ENCODE peak calls at places on chromosomes 5 and 9, in four cellular contexts. K is sigmoid colon, N is nephron progenitor cell, V is coronary artery. B is an unnamed sample.

GRCh38 chr5:95803271-95804148 is 19.0 kb downstream of the GLRX start:
- DNase-seq in K (no peak), N (no peak), V (no peak), B (no peak)

GRCh38 chr5:160473736-160474483 is 52.3 kb downstream of the PTTG1 start:
- DNase-seq in V (no peak), K (no peak), N (no peak), B (no peak)

GRCh38 chr5:6748142-6748541 is 34.9 kb downstream of the TENT4A start:
- DNase-seq in K (peak; percentile 47), V (no peak), N (no peak), B (no peak)

GRCh38 chr9:89436963-89437625 is 60.8 kb downstream of the SEMA4D start:
- DNase-seq in V (no peak), N (no peak), K (no peak), B (peak; percentile 32)

GRCh38 chr9:134371731-134372130 is 45.5 kb downstream of the RXRA start:
- DNase-seq in N (no peak), V (peak; percentile 83), K (peak; percentile 84), B (no peak)

GRCh38 chr5:144698454-144698853 is 527.8 kb downstream of the KCTD16 start:
- DNase-seq in K (no peak), V (no peak), N (no peak), B (no peak)

GRCh38 chr5:27854243-27854852 is 816.0 kb upstream of the CDH9 start:
- DNase-seq in N (no peak), V (no peak), K (no peak), B (no peak)

GRCh38 chr5:181152406-181152805 is 5.0 kb downstream of the OR2V2 start:
- DNase-seq in K (no peak), N (no peak), V (no peak), B (no peak)

GRCh38 chr5:167565555-167565954 is 725.9 kb upstream of the WWC1 start:
- DNase-seq in N (no peak), K (no peak), V (no peak), B (no peak)

GRCh38 chr5:168603776-168604175 is 24.6 kb upstream of the PANK3 start:
- DNase-seq in N (no peak), K (no peak), V (no peak), B (no peak)

GRCh38 chr5:159971038-159971437 is 37.9 kb upstream of the TTC1 start:
- DNase-seq in V (no peak), K (no peak), N (no peak), B (no peak)

GRCh38 chr5:176132471-176133288 is 105.5 kb upstream of the SIMC1 start:
- DNase-seq in V (no peak), K (no peak), N (no peak), B (no peak)

GRCh38 chr9:131864531-131864930 is 124.7 kb upstream of the RAPGEF1 start:
- DNase-seq in N (no peak), K (no peak), V (no peak), B (no peak)

GRCh38 chr5:14256756-14257393 is 113.7 kb downstream of the TRIO start:
- DNase-seq in K (no peak), V (no peak), N (no peak), B (no peak)

GRCh38 chr5:58088941-58089340 is 370.9 kb downstream of the PLK2 start:
- DNase-seq in K (no peak), V (no peak), N (no peak), B (no peak)

GRCh38 chr5:139543423-139543991 is 17.6 kb upstream of the UBE2D2 start:
- DNase-seq in V (peak; percentile 73), N (peak; percentile 51), K (peak; percentile 69), B (no peak)

GRCh38 chr5:57692582-57693487 is 210.2 kb upstream of the ACTBL2 start:
- DNase-seq in V (peak; percentile 85), N (peak; percentile 13), K (peak; percentile 86), B (peak; percentile 46)

GRCh38 chr9:98607787-98608186 is 100.9 kb downstream of the GABBR2 start:
- DNase-seq in N (no peak), K (no peak), V (no peak), B (no peak)

GRCh38 chr5:154193176-154193575 is 2.6 kb downstream of the GALNT10 start:
- DNase-seq in V (no peak), N (no peak), K (peak; percentile 76), B (no peak)

GRCh38 chr5:53288511-53288910 is 179.0 kb upstream of the MOCS2 start:
- DNase-seq in N (no peak), K (no peak), V (no peak), B (no peak)

GRCh38 chr5:25892251-25892650 is 1146.1 kb downstream of the CDH9 start:
- DNase-seq in N (no peak), V (no peak), K (no peak), B (no peak)

GRCh38 chr5:158899792-158900191 is 199.9 kb downstream of the EBF1 start:
- DNase-seq in V (no peak), K (peak; percentile 68), N (no peak), B (no peak)

GRCh38 chr9:113580041-113580953 is 116.8 kb downstream of the RGS3 start:
- DNase-seq in V (peak; percentile 95), K (peak; percentile 84), N (no peak), B (peak; percentile 96)

GRCh38 chr9:107767711-107768110 is 278.1 kb upstream of the KLF4 start:
- DNase-seq in N (no peak), V (no peak), K (no peak), B (no peak)

GRCh38 chr5:102858808-102859207 is 103.7 kb downstream of the PAM start:
- DNase-seq in V (no peak), K (no peak), N (no peak), B (no peak)

GRCh38 chr5:158777647-158778368 is 321.9 kb downstream of the EBF1 start:
- DNase-seq in V (no peak), N (no peak), K (no peak), B (no peak)

GRCh38 chr9:129118799-129119198 is 7.6 kb downstream of the PTPA start:
- DNase-seq in N (no peak), K (no peak), V (no peak), B (no peak)

GRCh38 chr5:157167219-157167621 is 1.2 kb upstream of the GARIN3 start:
- DNase-seq in N (no peak), K (no peak), V (no peak), B (no peak)

GRCh38 chr9:131747352-131747751 is 7.5 kb upstream of the RAPGEF1 start:
- DNase-seq in K (no peak), N (no peak), V (no peak), B (peak; percentile 94)

DNA sequence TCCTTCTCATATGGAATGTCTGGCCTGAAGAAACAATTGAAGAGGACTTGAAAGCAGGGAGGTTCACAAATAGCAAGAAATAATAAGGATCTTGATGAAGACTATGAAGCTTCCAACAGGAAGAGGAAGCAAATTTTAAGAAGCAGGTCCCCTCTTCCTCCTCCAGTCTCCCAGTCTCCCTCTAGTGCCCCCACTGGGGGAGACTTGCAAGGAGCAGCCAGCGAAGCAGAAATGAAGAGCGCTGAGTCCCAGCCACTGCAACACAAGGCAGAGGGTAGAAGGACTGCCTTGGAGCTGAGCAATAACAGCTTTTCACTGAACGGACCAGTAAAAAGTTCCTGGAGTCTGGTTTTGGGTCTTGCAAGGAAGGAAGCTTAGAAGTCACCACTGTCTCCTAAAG is 32.6 kb upstream of the ACO1 start:
- DNase-seq in N (peak; percentile 11), V (no peak), K (no peak), B (no peak)
- TF ChIP-seq CTCF in N (peak; percentile 32), V (no peak), K (no peak), B (peak; percentile 32)

DNA sequence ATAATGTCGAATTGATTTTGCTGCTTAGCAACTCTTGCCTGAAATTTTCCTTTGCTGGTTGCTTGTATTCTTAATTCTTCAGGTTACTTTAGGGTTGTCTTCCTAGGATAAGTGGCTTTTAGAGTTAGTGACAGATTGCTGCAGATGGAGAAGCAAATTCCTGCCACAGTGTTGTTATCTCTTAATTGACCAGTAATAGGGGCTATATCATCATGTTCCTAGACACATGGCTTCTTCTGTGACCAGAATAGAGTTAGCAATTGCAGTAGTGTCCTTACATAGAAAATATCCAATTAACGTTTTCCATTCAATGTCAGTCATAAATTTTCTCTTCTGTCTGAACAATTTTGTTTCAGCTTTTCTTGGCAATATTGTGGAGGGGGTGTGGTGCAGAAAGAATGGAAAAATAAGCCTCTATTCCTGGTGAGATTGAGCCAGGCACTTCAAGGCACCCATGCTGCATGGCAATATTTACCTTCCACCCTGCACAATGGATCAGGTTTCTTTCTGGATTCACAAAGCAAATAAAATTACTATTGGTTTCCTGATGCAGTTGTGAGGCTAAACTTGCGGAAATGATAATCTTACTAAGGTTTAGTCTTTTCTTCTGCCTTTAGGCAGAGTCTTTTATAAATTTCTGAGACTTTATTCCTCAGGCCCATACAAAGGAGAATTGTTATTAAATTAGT is 1481.5 kb downstream of the EFNA5 start:
- DNase-seq in K (no peak), N (no peak), V (no peak), B (no peak)
- TF ChIP-seq CTCF in K (no peak), N (no peak), V (no peak), B (no peak)

GRCh38 chr5:74421365-74421764 is 219.2 kb downstream of the ENC1 start:
- DNase-seq in N (no peak), K (no peak), V (no peak), B (no peak)

GRCh38 chr5:74418709-74419108 is 221.8 kb downstream of the ENC1 start:
- DNase-seq in K (no peak), N (no peak), V (no peak), B (no peak)

GRCh38 chr5:74420220-74420619 is 220.3 kb downstream of the ENC1 start:
- DNase-seq in V (no peak), K (no peak), N (no peak), B (no peak)

GRCh38 chr5:74422030-74422429 is 218.5 kb downstream of the ENC1 start:
- DNase-seq in V (no peak), K (no peak), N (no peak), B (no peak)

GRCh38 chr5:74419468-74419867 is 221.1 kb downstream of the ENC1 start:
- DNase-seq in K (no peak), V (no peak), N (no peak), B (no peak)
- TF ChIP-seq CTCF in K (no peak), V (no peak), N (no peak), B (no peak)

GRCh38 chr9:38328765-38329164 is 63.7 kb upstream of the ALDH1B1 start:
- DNase-seq in N (no peak), K (no peak), V (no peak), B (no peak)

GRCh38 chr9:38332625-38333024 is 59.9 kb upstream of the ALDH1B1 start:
- DNase-seq in V (no peak), K (no peak), N (no peak), B (no peak)

GRCh38 chr9:38329980-38330379 is 62.5 kb upstream of the ALDH1B1 start:
- DNase-seq in V (no peak), K (no peak), N (no peak), B (no peak)

GRCh38 chr9:38333047-38333446 is 59.5 kb upstream of the ALDH1B1 start:
- DNase-seq in N (no peak), K (peak; percentile 6), V (no peak), B (no peak)

GRCh38 chr9:38331141-38331540 is 61.4 kb upstream of the ALDH1B1 start:
- DNase-seq in N (no peak), K (no peak), V (no peak), B (no peak)
- TF ChIP-seq CTCF in N (no peak), K (no peak), V (no peak), B (no peak)

DNA sequence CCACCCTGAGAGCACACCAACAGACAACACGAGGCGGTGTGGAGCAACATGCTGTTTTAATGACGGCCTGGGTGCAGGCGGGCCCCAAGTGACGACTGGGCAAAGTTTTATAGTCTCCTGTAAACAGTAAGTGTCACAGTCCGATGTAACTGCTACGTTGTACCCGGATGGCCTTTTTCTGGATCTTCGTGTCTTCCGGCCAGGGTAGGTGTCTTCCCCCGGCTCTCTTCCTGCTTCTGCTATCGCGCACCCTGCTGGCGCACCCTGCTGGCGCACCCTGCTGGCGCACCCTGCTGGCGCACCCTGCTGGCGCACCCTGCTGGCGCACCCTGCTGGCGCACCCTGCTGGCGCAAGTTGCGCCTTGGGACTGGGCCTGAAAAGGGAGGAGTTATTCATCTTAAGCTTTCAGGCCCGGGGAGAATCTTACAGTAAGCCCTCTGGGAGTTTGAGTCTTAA is 143.0 kb upstream of the TARS1 start:
- DNase-seq in V (no peak), N (peak; percentile 4), K (no peak), B (no peak)
- TF ChIP-seq CTCF in V (no peak), N (peak; percentile 23), K (no peak), B (peak; percentile 4)